ENCODE peak calls at places on chromosomes 12 and 14, in six cellular contexts. I is choroid plexus epithelial cell, N is GM10248, T is nephron progenitor cell, G is PC-3, K is astrocyte of the cerebellum. M is an unnamed sample.

GRCh38 chr12:68326720-68327119 is 5.4 kb downstream of the MDM1 start:
- DNase-seq in I (peak), N (no peak), T (no peak), G (no peak), K (no peak), M (no peak)

GRCh38 chr12:131087302-131087818 is 133.7 kb downstream of the ADGRD1 start:
- DNase-seq in I (no peak), N (no peak), T (no peak), G (no peak), K (no peak), M (no peak)

GRCh38 chr12:92144631-92145480 is 790 bp downstream of the BTG1 start:
- DNase-seq in I (no peak), N (no peak), T (peak), G (peak), K (no peak), M (no peak)

GRCh38 chr12:48999371-49000131 is at the start of gene DDN:
- DNase-seq in I (peak), N (peak), T (peak), G (peak), K (no peak), M (peak)

GRCh38 chr12:92505373-92506340 is 197.1 kb upstream of the PLEKHG7 start:
- DNase-seq in I (peak), N (peak), T (peak), G (no peak), K (no peak), M (peak)

GRCh38 chr12:131260251-131260905 is 306.7 kb downstream of the ADGRD1 start:
- DNase-seq in I (no peak), N (no peak), T (no peak), G (no peak), K (no peak), M (no peak)

GRCh38 chr12:17016116-17016864 is 410.3 kb upstream of the LMO3 start:
- DNase-seq in I (no peak), N (no peak), T (no peak), G (peak), K (no peak), M (no peak)

GRCh38 chr12:76266797-76267196 is 81.4 kb downstream of the BBS10 start:
- DNase-seq in I (peak), N (no peak), T (no peak), G (peak), K (peak), M (no peak)

GRCh38 chr12:57772429-57773322 is at the start of gene EEF1AKMT3:
- DNase-seq in I (peak), N (peak), T (peak), G (peak), K (no peak), M (no peak)

GRCh38 chr14:101559624-101560533 is 1.4 kb upstream of the DIO3 start:
- DNase-seq in I (peak), N (no peak), T (peak), G (peak), K (no peak), M (no peak)

GRCh38 chr12:86376052-86376451 is 119.9 kb upstream of the MGAT4C start:
- DNase-seq in I (peak), N (no peak), T (no peak), G (no peak), K (no peak), M (no peak)

GRCh38 chr14:36618641-36619040 is 36.2 kb upstream of the NKX2-8 start:
- DNase-seq in I (no peak), N (no peak), T (no peak), G (no peak), K (no peak), M (no peak)

GRCh38 chr14:69101331-69101826 is 51.5 kb downstream of the DCAF5 start:
- DNase-seq in I (peak), N (peak), T (no peak), G (peak), K (peak), M (no peak)

GRCh38 chr12:103844296-103844695 is 3.3 kb upstream of the NT5DC3 start:
- DNase-seq in I (no peak), N (no peak), T (no peak), G (no peak), K (no peak), M (no peak)

GRCh38 chr12:26406391-26406790 is 211.0 kb downstream of the SSPN start:
- DNase-seq in I (no peak), N (no peak), T (no peak), G (no peak), K (no peak), M (no peak)

GRCh38 chr14:46250113-46250703 is 401.4 kb downstream of the RPL10L start:
- DNase-seq in I (peak), N (no peak), T (no peak), G (peak), K (peak), M (no peak)

GRCh38 chr14:49769581-49770211 is 1.7 kb downstream of the KLHDC2 start:
- DNase-seq in I (no peak), N (no peak), T (no peak), G (no peak), K (no peak), M (no peak)

GRCh38 chr14:68506021-68506644 is 286.7 kb downstream of the ZFP36L1 start:
- DNase-seq in I (peak), N (no peak), T (no peak), G (peak), K (peak), M (no peak)

GRCh38 chr14:75011356-75012097 is 8.8 kb downstream of the EIF2B2 start:
- DNase-seq in I (peak), N (no peak), T (no peak), G (peak), K (peak), M (no peak)

GRCh38 chr14:59215353-59215752 is 26.9 kb downstream of the DAAM1 start:
- DNase-seq in I (peak), N (no peak), T (no peak), G (no peak), K (peak), M (no peak)

GRCh38 chr14:80567905-80568512 is 356.7 kb upstream of the DIO2 start:
- DNase-seq in I (peak), N (no peak), T (no peak), G (peak), K (no peak), M (no peak)

GRCh38 chr12:64877363-64878004 is 53.0 kb downstream of the TBC1D30 start:
- DNase-seq in I (no peak), N (peak), T (no peak), G (no peak), K (no peak), M (peak)

GRCh38 chr12:29216797-29217583 is 67.9 kb downstream of the FAR2 start:
- DNase-seq in I (peak), N (no peak), T (no peak), G (no peak), K (no peak), M (no peak)

GRCh38 chr12:130708648-130709047 is 7.5 kb downstream of the RIMBP2 start:
- DNase-seq in I (no peak), N (no peak), T (no peak), G (no peak), K (no peak), M (no peak)

GRCh38 chr12:6340745-6341438 is 984 bp downstream of the TNFRSF1A start:
- DNase-seq in I (no peak), N (no peak), T (no peak), G (no peak), K (no peak), M (no peak)

GRCh38 chr14:67620217-67620789 is 583 bp downstream of the ARG2 start:
- DNase-seq in I (peak), N (no peak), T (peak), G (peak), K (no peak), M (no peak)

GRCh38 chr12:110930348-110931314 is 10.3 kb upstream of the MYL2 start:
- DNase-seq in I (no peak), N (no peak), T (no peak), G (no peak), K (no peak), M (no peak)

GRCh38 chr12:119259483-119259882 is 75.0 kb upstream of the CCDC60 start:
- DNase-seq in I (no peak), N (no peak), T (no peak), G (no peak), K (no peak), M (no peak)

GRCh38 chr12:9920451-9920850 is 11.7 kb downstream of the CLEC2A start:
- DNase-seq in I (no peak), N (no peak), T (no peak), G (no peak), K (no peak), M (no peak)

GRCh38 chr14:71511152-71511551 is 421.1 kb upstream of the RGS6 start:
- DNase-seq in I (no peak), N (no peak), T (no peak), G (no peak), K (no peak), M (no peak)

GRCh38 chr12:31017535-31017934 is 56.1 kb upstream of the DDX11 start:
- DNase-seq in I (no peak), N (no peak), T (no peak), G (no peak), K (no peak), M (no peak)

GRCh38 chr14:73634333-73634833 is 10.4 kb upstream of the DNAL1 start:
- DNase-seq in I (peak), N (peak), T (no peak), G (peak), K (no peak), M (no peak)

GRCh38 chr14:74620497-74620921 is 8.5 kb upstream of the LTBP2 start:
- DNase-seq in I (peak), N (no peak), T (no peak), G (peak), K (peak), M (no peak)

GRCh38 chr12:98678236-98678945 is 33.3 kb downstream of the APAF1 start:
- DNase-seq in I (no peak), N (no peak), T (no peak), G (no peak), K (no peak), M (no peak)

GRCh38 chr12:5665615-5666014 is 233.7 kb downstream of the NTF3 start:
- DNase-seq in I (no peak), N (no peak), T (no peak), G (no peak), K (no peak), M (no peak)

GRCh38 chr14:95614335-95614734 is 71.9 kb upstream of the TCL1B start:
- DNase-seq in I (no peak), N (no peak), T (no peak), G (no peak), K (no peak), M (no peak)

GRCh38 chr14:95611293-95611880 is 74.8 kb upstream of the TCL1B start:
- DNase-seq in I (no peak), N (no peak), T (no peak), G (no peak), K (no peak), M (peak)

DNA sequence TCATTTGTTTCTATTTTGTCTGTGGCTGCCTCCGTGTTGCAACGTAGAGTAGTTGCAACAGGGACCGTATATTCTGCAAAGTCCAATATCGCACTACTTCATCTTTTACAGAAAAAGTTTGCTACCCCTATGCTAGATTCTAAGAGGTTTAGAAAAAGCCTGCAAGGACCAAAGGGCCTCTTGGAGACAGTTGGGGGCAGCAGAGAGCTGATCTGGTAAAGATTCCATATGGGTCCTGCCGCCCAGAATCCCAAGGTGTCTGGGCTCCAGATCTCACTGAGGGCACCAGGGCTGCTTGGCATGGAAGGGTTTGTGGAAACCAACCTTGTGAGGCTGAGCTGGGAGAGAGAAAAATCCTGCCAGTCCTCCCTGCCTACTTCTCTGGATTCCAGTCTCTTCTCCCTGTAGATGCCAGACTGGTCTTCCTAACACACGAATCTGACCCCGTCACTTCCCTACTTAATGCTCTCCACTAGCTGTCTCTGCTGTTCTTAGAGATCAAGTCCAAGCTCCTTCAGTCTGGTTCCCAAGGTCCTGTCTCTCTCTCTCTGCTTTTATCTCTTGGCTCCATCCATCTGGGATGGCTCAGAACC is 74.6 kb downstream of the GLRX5 start:
- DNase-seq in I (peak), N (peak), T (peak), G (peak), K (no peak), M (peak)
- TF ChIP-seq CTCF in I (peak), N (peak), T (peak), G (peak), K (peak), M (peak)

GRCh38 chr14:56322531-56322930 is 204.3 kb downstream of the PELI2 start:
- DNase-seq in I (no peak), N (no peak), T (no peak), G (no peak), K (no peak), M (no peak)
- TF ChIP-seq CTCF in I (no peak), N (no peak), T (no peak), G (no peak), K (no peak), M (no peak)

GRCh38 chr12:12714276-12715001 is 2.7 kb upstream of the CDKN1B start:
- DNase-seq in I (peak), N (peak), T (peak), G (peak), K (no peak), M (peak)
- TF ChIP-seq CTCF in I (peak), N (peak), T (no peak), G (peak), K (peak), M (peak)

GRCh38 chr14:103613517-103613916 is 15.5 kb upstream of the KLC1 start:
- DNase-seq in I (peak), N (no peak), T (no peak), G (no peak), K (no peak), M (no peak)
- TF ChIP-seq CTCF in I (peak), N (no peak), T (no peak), G (no peak), K (peak), M (no peak)

DNA sequence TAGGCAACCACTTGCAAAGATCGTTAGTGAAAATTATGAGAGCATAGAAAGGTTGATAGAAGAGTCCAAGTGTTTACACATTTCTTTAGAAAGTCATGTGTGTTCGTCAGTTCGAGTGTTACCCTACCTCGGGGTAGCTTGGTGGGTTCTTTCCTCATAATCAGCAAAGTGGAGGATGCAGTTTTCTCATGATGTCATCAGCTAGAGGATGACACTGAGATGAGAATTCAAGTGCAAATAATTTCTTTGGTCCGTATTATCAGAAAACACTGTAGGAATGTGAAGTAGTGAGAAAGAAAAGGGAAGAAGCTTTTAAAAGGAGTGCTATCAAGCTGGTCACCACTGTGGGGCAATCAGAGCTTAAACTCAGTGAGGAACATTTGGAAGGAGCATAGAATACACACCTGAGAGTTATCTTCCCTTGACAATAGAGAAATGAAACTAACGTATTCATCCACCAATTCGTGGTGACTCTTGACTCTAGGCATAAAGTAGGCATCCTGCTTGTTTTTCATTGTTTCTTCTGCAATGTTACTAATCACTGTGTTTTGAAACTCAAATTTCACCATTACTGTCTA is 1340.9 kb upstream of the TMEM132C start:
- DNase-seq in I (no peak), N (no peak), T (no peak), G (peak), K (no peak), M (no peak)
- TF ChIP-seq CTCF in I (no peak), N (peak), T (no peak), G (peak), K (no peak), M (no peak)